ENCODE peak calls at places on chromosomes 16 and 17, in ten cellular contexts. Q is cardiac muscle cell; B is activated B cell treated with CpG ODN at 0.5 μM for 24 hours; O is neural progenitor cell; W is A549; H is omental fat pad; G is GM23338; M is body of pancreas; I is GM12864; Y is CD4-positive, alpha-beta T cell. Z is an unnamed sample.

GRCh38 chr16:57374067-57374534 is 1.8 kb downstream of the CX3CL1 start:
- DNase-seq in I (no peak), G (no peak), M (no peak), O (no peak), Y (no peak), W (no peak), B (no peak), H (no peak), Q (no peak), Z (no peak)

GRCh38 chr17:61221181-61221580 is 178.5 kb upstream of the TBX2 start:
- DNase-seq in G (no peak), B (no peak), Q (no peak), M (no peak), Y (no peak), H (no peak), W (no peak), I (no peak), O (no peak), Z (no peak)

GRCh38 chr17:14494161-14494560 is 193.3 kb downstream of the HS3ST3B1 start:
- DNase-seq in M (no peak), Y (no peak), B (no peak), W (no peak), Q (no peak), I (no peak), G (no peak), H (no peak), O (no peak), Z (no peak)

GRCh38 chr17:49582789-49583188 is 7.1 kb downstream of the NXPH3 start:
- DNase-seq in W (no peak), O (no peak), Y (no peak), G (no peak), M (no peak), B (no peak), Q (no peak), H (no peak), I (no peak), Z (no peak)

GRCh38 chr17:8185580-8186445 is 4.2 kb downstream of the BORCS6 start:
- DNase-seq in Y (peak), M (peak), Q (peak), O (peak), H (peak), I (no peak), B (peak), G (peak), W (peak), Z (peak)

GRCh38 chr17:66614469-66614868 is 220.4 kb upstream of the CACNG5 start:
- DNase-seq in B (no peak), G (no peak), I (no peak), H (no peak), W (no peak), Y (no peak), Q (no peak), M (no peak), O (no peak), Z (no peak)

GRCh38 chr16:86848821-86849220 is 270.5 kb downstream of the FOXL1 start:
- DNase-seq in M (no peak), B (no peak), W (no peak), I (no peak), Q (peak), Y (no peak), H (no peak), G (no peak), O (no peak), Z (no peak)

GRCh38 chr16:10040136-10041080 is 141.8 kb downstream of the GRIN2A start:
- DNase-seq in W (no peak), Y (no peak), Q (no peak), G (peak), B (no peak), O (peak), H (no peak), I (no peak), M (no peak), Z (no peak)

GRCh38 chr17:72602517-72603345 is 481.9 kb downstream of the SOX9 start:
- DNase-seq in I (no peak), Y (no peak), Q (no peak), H (no peak), W (peak), G (peak), B (no peak), O (peak), M (peak), Z (no peak)

GRCh38 chr16:560221-560700 is at the start of gene PRR35:
- DNase-seq in Q (peak), H (no peak), I (no peak), B (no peak), O (no peak), M (no peak), G (no peak), Y (no peak), W (no peak), Z (no peak)

GRCh38 chr17:74228326-74228978 is 15.1 kb downstream of the TTYH2 start:
- DNase-seq in G (no peak), H (no peak), W (no peak), O (no peak), B (no peak), Y (no peak), Q (no peak), M (no peak), I (no peak), Z (no peak)

GRCh38 chr17:32323784-32324590 is 18.0 kb downstream of the C17orf75 start:
- DNase-seq in Y (no peak), G (no peak), H (no peak), O (peak), W (no peak), I (no peak), B (no peak), M (peak), Q (no peak), Z (no peak)

GRCh38 chr17:67132366-67132765 is 88.0 kb downstream of the CACNG1 start:
- DNase-seq in H (no peak), G (no peak), I (no peak), O (no peak), M (no peak), Y (no peak), W (no peak), Q (no peak), B (no peak), Z (no peak)

GRCh38 chr16:75580-76501 is 2.2 kb upstream of the MPG start:
- DNase-seq in O (peak), M (peak), B (no peak), I (no peak), H (peak), G (peak), Y (no peak), W (no peak), Q (no peak), Z (no peak)

GRCh38 chr16:78436846-78437245 is 337.4 kb downstream of the WWOX start:
- DNase-seq in H (no peak), I (no peak), W (no peak), Q (no peak), M (no peak), B (no peak), Y (no peak), O (no peak), G (no peak), Z (no peak)

GRCh38 chr17:77308768-77309726 is 168.3 kb downstream of the SEC14L1 start:
- DNase-seq in W (no peak), B (no peak), I (no peak), H (no peak), Y (no peak), O (no peak), Q (no peak), M (no peak), G (no peak), Z (no peak)

GRCh38 chr16:27383511-27384243 is 18.3 kb upstream of the IL21R start:
- DNase-seq in M (no peak), Y (no peak), I (no peak), H (no peak), B (no peak), W (no peak), O (no peak), G (no peak), Q (no peak), Z (no peak)

GRCh38 chr17:62703269-62703775 is 75.9 kb downstream of the MRC2 start:
- DNase-seq in Y (no peak), H (no peak), B (no peak), G (no peak), M (peak), Q (no peak), I (no peak), O (no peak), W (peak), Z (no peak)

GRCh38 chr17:58120195-58120822 is 27.9 kb upstream of the OR4D1 start:
- DNase-seq in G (peak), O (peak), W (no peak), H (no peak), I (peak), B (no peak), M (peak), Y (peak), Q (peak), Z (peak)

GRCh38 chr17:47676510-47676909 is 17.5 kb upstream of the TBKBP1 start:
- DNase-seq in H (no peak), M (no peak), B (no peak), G (no peak), Q (no peak), Y (no peak), O (no peak), I (no peak), W (no peak), Z (no peak)

GRCh38 chr17:10290046-10290445 is 82.8 kb downstream of the MYH13 start:
- DNase-seq in M (no peak), I (no peak), Y (no peak), B (no peak), W (no peak), H (no peak), Q (no peak), O (no peak), G (no peak), Z (no peak)

GRCh38 chr17:4584125-4584834 is at the start of gene SMTNL2:
- DNase-seq in Q (peak), O (peak), G (peak), W (peak), H (no peak), Y (no peak), I (no peak), B (peak), M (no peak), Z (peak)

GRCh38 chr16:4337540-4338088 is 13.5 kb downstream of the PAM16 start:
- DNase-seq in W (no peak), O (no peak), Q (no peak), I (no peak), G (no peak), M (no peak), B (no peak), H (no peak), Y (no peak), Z (no peak)

GRCh38 chr16:69691980-69692911 is 34.1 kb downstream of the NQO1 start:
- DNase-seq in I (peak), Q (no peak), M (no peak), W (no peak), O (no peak), Y (no peak), H (no peak), G (no peak), B (no peak), Z (no peak)

GRCh38 chr17:76198702-76199101 is 41.6 kb downstream of the RNF157 start:
- DNase-seq in I (no peak), H (no peak), Q (no peak), B (no peak), O (no peak), G (no peak), Y (no peak), M (no peak), W (no peak), Z (no peak)

GRCh38 chr16:27103954-27104353 is 37.2 kb downstream of the C16orf82 start:
- DNase-seq in W (no peak), G (no peak), M (no peak), O (no peak), Y (no peak), Q (no peak), I (no peak), B (no peak), H (no peak), Z (no peak)

GRCh38 chr17:14321476-14321949 is 20.6 kb downstream of the HS3ST3B1 start:
- DNase-seq in O (no peak), B (no peak), H (no peak), I (no peak), Q (no peak), W (no peak), M (no peak), Y (no peak), G (no peak), Z (no peak)

GRCh38 chr17:42991471-42991870 is 6.7 kb upstream of the RPL27 start:
- DNase-seq in Y (no peak), Q (no peak), I (no peak), W (no peak), O (no peak), M (no peak), G (no peak), B (no peak), H (no peak), Z (no peak)

GRCh38 chr17:40471856-40472732 is 28.8 kb downstream of the IGFBP4 start:
- DNase-seq in B (no peak), Q (no peak), I (no peak), W (no peak), G (no peak), H (no peak), O (no peak), M (no peak), Y (no peak), Z (no peak)

GRCh38 chr17:71760062-71760720 is 360.6 kb upstream of the SOX9 start:
- DNase-seq in H (no peak), Q (no peak), G (no peak), I (no peak), O (no peak), M (no peak), B (no peak), W (no peak), Y (no peak), Z (no peak)

GRCh38 chr16:67451704-67452435 is 20.9 kb downstream of the HSD11B2 start:
- DNase-seq in I (no peak), Q (no peak), O (no peak), B (no peak), W (no peak), H (no peak), M (peak), G (no peak), Y (no peak), Z (no peak)

GRCh38 chr16:84412262-84412661 is 43.9 kb downstream of the ATP2C2 start:
- DNase-seq in Q (no peak), G (no peak), W (no peak), H (no peak), B (no peak), I (no peak), Y (no peak), O (no peak), M (no peak), Z (no peak)

GRCh38 chr17:145671-146541 is 8.5 kb downstream of the SCGB1C2 start:
- DNase-seq in H (peak), G (no peak), O (no peak), I (no peak), B (peak), M (peak), W (no peak), Q (no peak), Y (no peak), Z (no peak)

GRCh38 chr17:75755205-75755901 is 9.6 kb downstream of the GALK1 start:
- DNase-seq in M (no peak), B (no peak), G (no peak), W (no peak), O (no peak), I (no peak), H (no peak), Y (no peak), Q (no peak), Z (no peak)

DNA sequence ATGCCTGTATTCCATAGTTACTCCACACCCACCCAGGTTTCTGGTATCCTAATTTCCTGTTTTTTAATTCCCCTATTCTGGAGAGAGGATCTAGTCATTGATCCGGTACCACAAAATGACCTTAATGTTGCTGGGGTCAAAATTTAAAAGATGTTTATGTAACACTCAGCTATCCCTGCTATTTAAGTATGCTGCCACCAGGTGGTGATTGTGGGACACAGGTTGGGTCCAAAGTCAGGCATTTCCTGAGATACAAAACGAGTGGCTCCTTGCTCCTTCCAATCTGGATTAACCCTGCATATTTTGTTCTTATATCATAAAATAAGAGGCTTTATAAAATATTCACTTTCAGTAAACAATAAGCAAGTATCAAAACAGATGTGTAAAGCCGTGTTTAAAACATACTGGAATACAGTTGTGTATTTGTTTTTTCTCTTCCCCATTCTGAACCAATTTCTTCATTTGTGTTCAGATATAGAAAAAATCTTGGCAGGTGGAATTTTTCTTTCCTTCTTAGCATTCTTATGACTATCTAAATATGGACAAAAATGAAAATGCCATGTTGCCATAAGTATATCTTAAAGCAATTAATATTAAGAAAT is 16.3 kb downstream of the HS3ST4 start:
- DNase-seq in W (no peak), I (no peak), M (peak), Y (no peak), O (peak), Q (peak), G (peak), B (no peak), H (no peak), Z (no peak)
- TF ChIP-seq CTCF in W (peak), I (peak), M (peak), Y (peak), O (peak), Q (no peak), G (peak), B (no peak), H (no peak), Z (peak)

GRCh38 chr17:29620271-29620670 is 2.4 kb downstream of the CORO6 start:
- DNase-seq in O (no peak), B (no peak), Q (no peak), W (peak), M (no peak), I (no peak), H (no peak), Y (no peak), G (peak), Z (no peak)

GRCh38 chr17:29620779-29621500 is 1.8 kb downstream of the CORO6 start:
- DNase-seq in W (no peak), M (no peak), G (no peak), H (no peak), B (no peak), Y (no peak), I (no peak), Q (no peak), O (no peak), Z (no peak)

GRCh38 chr17:29618272-29619065 is 4.2 kb downstream of the CORO6 start:
- DNase-seq in Q (no peak), H (no peak), I (no peak), G (peak), B (no peak), O (no peak), Y (no peak), W (no peak), M (no peak), Z (no peak)

GRCh38 chr17:29617481-29618271 is 5.0 kb downstream of the CORO6 start:
- DNase-seq in B (peak), W (peak), M (peak), Y (peak), Q (peak), I (peak), O (peak), G (peak), H (no peak), Z (no peak)

DNA sequence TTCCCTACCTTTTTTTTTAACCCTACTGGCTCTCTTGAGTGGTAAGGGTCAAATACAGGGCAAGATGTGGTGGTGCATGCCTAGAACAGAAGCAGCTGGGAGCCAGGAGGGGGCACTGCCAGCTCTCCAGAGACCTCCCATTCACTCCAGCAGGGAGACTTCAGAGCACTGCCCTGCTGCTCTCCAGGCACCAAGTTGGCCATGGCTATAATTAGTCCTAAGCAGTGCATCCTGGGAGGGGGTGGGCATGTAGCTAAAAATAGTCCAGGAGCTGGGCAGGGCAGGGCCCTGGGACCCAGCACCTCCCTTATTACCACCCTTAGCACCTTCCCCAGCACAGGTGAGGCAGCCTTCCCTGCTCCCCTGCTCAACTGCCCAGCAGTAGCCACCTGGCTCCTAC is 3.5 kb downstream of the CORO6 start:
- DNase-seq in Y (no peak), O (peak), W (no peak), G (peak), H (no peak), I (no peak), Q (peak), M (no peak), B (no peak), Z (no peak)
- TF ChIP-seq CTCF in Y (no peak), O (peak), W (peak), G (peak), H (no peak), I (peak), Q (peak), M (no peak), B (no peak), Z (no peak)

GRCh38 chr17:79950711-79951110 is 85.0 kb downstream of the TBC1D16 start:
- DNase-seq in Y (no peak), G (peak), H (no peak), W (no peak), Q (no peak), I (no peak), M (peak), O (peak), B (no peak), Z (no peak)
- TF ChIP-seq CTCF in Y (no peak), G (no peak), H (no peak), W (no peak), Q (no peak), I (no peak), M (no peak), O (no peak), B (no peak), Z (peak)

GRCh38 chr16:89491238-89491869 is 993 bp upstream of the ANKRD11 start:
- DNase-seq in G (peak), I (no peak), Y (no peak), O (peak), M (no peak), H (no peak), Q (no peak), W (peak), B (no peak), Z (no peak)
- TF ChIP-seq CTCF in G (peak), I (peak), Y (no peak), O (peak), M (no peak), H (no peak), Q (peak), W (no peak), B (no peak), Z (peak)

GRCh38 chr16:55912022-55912421 is 36.8 kb upstream of the CES5A start:
- DNase-seq in H (no peak), Q (peak), G (no peak), W (no peak), Y (no peak), B (no peak), I (no peak), O (no peak), M (peak), Z (no peak)

GRCh38 chr16:55911616-55912015 is 36.4 kb upstream of the CES5A start:
- DNase-seq in I (no peak), B (no peak), O (no peak), Q (no peak), H (no peak), W (no peak), M (no peak), Y (no peak), G (no peak), Z (no peak)

GRCh38 chr16:55915116-55915827 is 40.1 kb upstream of the CES5A start:
- DNase-seq in G (no peak), Q (no peak), O (peak), M (no peak), H (no peak), Y (no peak), B (no peak), I (no peak), W (no peak), Z (no peak)

GRCh38 chr16:55914383-55914782 is 39.2 kb upstream of the CES5A start:
- DNase-seq in B (no peak), W (no peak), M (no peak), Q (no peak), Y (no peak), I (no peak), O (no peak), H (no peak), G (no peak), Z (no peak)

GRCh38 chr16:55913717-55914116 is 38.5 kb upstream of the CES5A start:
- DNase-seq in Y (no peak), I (no peak), B (no peak), G (no peak), O (no peak), M (no peak), H (no peak), Q (no peak), W (no peak), Z (no peak)
- TF ChIP-seq CTCF in Y (no peak), I (no peak), B (no peak), G (no peak), O (no peak), M (no peak), H (no peak), Q (no peak), W (no peak), Z (no peak)

GRCh38 chr16:11557811-11558210 is 28.9 kb downstream of the LITAF start:
- DNase-seq in Y (no peak), O (no peak), M (no peak), H (no peak), B (no peak), I (no peak), Q (no peak), W (no peak), G (no peak), Z (no peak)
- TF ChIP-seq CTCF in Y (no peak), O (no peak), M (no peak), H (no peak), B (no peak), I (no peak), Q (no peak), W (no peak), G (no peak), Z (no peak)

Z was measured in progenitor cell of endocrine pancreas.